ENCODE peak calls at places on chromosomes 12 and 14, in six cellular contexts. S is Peyer's patch, Q is heart right ventricle, E is ascending aorta, X is A549, J is substantia nigra. T is an unnamed sample.

GRCh38 chr12:51868821-51869489 is 18.9 kb upstream of the ANKRD33 start:
- DNase-seq in S (no peak), Q (no peak), E (no peak), X (no peak), J (no peak), T (no peak)

GRCh38 chr12:110756611-110757010 is 13.9 kb upstream of the PPP1CC start:
- DNase-seq in S (no peak), Q (no peak), E (no peak), X (no peak), J (no peak), T (no peak)

GRCh38 chr14:65478596-65478995 is 66.1 kb downstream of the FUT8 start:
- DNase-seq in S (no peak), Q (no peak), E (no peak), X (no peak), J (no peak), T (no peak)

GRCh38 chr12:88870000-88870737 is 289.9 kb upstream of the KITLG start:
- DNase-seq in S (no peak), Q (no peak), E (no peak), X (no peak), J (no peak), T (no peak)

GRCh38 chr12:32116897-32117296 is 10.2 kb downstream of the BICD1 start:
- DNase-seq in S (no peak), Q (no peak), E (no peak), X (no peak), J (no peak), T (no peak)

GRCh38 chr12:75890141-75890540 is 141.4 kb downstream of the PHLDA1 start:
- DNase-seq in S (no peak), Q (no peak), E (no peak), X (no peak), J (no peak), T (no peak)

GRCh38 chr12:24630446-24630845 is 318.5 kb downstream of the BCAT1 start:
- DNase-seq in S (no peak), Q (no peak), E (no peak), X (no peak), J (no peak), T (no peak)

GRCh38 chr12:57250956-57251355 is at the start of gene STAC3:
- DNase-seq in S (no peak), Q (no peak), E (no peak), X (no peak), J (no peak), T (no peak)

DNA sequence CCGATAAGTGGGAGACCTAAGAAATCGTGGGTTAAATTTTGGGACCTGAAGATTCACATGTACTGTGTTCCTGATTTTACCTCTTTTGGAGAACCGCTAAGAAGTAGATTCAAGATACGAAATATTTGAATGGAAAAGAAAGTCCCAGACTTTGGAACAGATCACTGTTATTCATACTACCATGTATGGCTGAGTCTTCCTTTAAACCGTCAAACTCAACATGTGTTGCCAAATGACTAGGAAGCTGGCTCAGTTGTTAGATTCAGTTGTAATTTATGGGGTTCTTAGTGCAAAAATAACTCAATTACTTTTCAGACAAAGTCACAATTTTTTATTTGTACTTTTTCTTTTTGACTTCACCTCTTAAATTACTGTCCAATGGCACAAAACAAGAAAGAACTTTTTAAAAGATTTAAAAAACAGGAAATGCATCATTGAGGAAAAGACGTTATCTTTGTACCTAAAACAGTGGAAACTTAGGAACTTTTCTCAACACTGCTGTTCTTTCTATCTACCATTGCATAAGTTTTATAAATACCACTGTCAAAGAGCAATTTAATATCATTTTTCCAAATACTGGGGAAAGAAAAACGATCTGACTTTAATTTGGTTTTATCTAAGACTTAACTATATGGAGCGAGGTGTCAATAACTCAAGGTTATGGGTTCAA is 15.7 kb downstream of the RERG start:
- DNase-seq in S (no peak), Q (no peak), E (no peak), X (no peak), J (no peak), T (no peak)
- H3K27ac ChIP-seq in S (peak overlapping the region; percentile 73), Q (peak overlapping the region; percentile 10), E (peak overlapping the region; percentile 87), X (no peak overlapping the region), J (no peak overlapping the region), T (no peak overlapping the region)

DNA sequence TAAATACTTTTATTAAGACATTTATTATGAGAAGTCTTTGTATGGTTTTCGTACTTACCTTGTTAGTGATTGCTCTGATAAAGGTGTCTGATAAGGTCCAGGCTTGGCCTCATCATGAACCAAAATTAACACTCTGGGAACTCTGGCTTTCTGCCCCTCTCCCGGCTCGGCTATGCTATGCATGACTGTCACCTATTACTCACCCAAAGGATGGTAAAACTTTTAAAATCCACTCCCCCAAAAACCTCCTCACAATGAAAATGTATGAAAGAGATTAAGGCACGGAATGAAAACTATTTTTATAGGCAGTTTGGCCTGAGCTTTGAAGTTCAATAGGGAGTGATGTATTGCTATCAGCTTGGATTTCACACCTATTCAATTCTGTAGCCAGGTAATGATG is 217.3 kb upstream of the TBX3 start:
- DNase-seq in S (no peak), Q (no peak), E (no peak), X (no peak), J (no peak), T (no peak)
- H3K27ac ChIP-seq in S (no peak overlapping the region), Q (no peak overlapping the region), E (no peak overlapping the region), X (no peak overlapping the region), J (no peak overlapping the region), T (no peak overlapping the region)

DNA sequence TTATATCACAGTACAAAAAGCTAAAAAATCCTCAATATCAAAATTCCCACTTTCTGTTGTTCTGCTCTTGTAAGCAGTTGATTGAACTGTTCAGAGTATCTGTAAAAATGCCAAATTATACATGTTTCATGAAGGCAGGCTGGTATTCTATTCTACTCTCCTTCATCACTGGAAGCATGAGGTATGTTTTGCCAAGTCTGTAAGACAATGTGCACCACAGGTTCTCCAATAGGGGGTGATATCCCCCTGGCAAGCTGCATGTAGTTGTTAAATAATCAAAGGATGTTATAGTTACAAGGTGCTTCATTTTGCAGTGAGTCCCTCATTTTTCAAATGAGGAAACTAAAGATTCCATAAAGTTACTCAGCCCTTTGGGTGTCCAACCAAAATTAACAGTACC is 15.1 kb upstream of the NEK9 start:
- DNase-seq in S (no peak), Q (no peak), E (no peak), X (no peak), J (no peak), T (no peak)
- H3K27ac ChIP-seq in S (no peak overlapping the region), Q (no peak overlapping the region), E (no peak overlapping the region), X (peak overlapping the region; percentile 17), J (peak overlapping the region; percentile 97), T (no peak overlapping the region)

GRCh38 chr12:123118397-123118945 is 32.4 kb downstream of the PITPNM2 start:
- DNase-seq in S (no peak), Q (no peak), E (no peak), X (no peak), J (no peak), T (no peak)

GRCh38 chr12:123113038-123113437 is 37.9 kb downstream of the PITPNM2 start:
- DNase-seq in S (no peak), Q (no peak), E (no peak), X (no peak), J (no peak), T (no peak)

GRCh38 chr12:123114305-123115083 is 36.4 kb downstream of the PITPNM2 start:
- DNase-seq in S (no peak), Q (no peak), E (no peak), X (no peak), J (no peak), T (no peak)

GRCh38 chr12:123111498-123112165 is 39.3 kb downstream of the PITPNM2 start:
- DNase-seq in S (no peak), Q (no peak), E (no peak), X (no peak), J (no peak), T (no peak)

GRCh38 chr12:123115409-123116111 is 35.3 kb downstream of the PITPNM2 start:
- DNase-seq in S (peak; percentile 63), Q (peak; percentile 78), E (peak; percentile 88), X (no peak), J (peak; percentile 64), T (no peak)
- H3K27ac ChIP-seq in S (peak overlapping the region; percentile 76), Q (peak overlapping the region; percentile 70), E (peak overlapping the region; percentile 61), X (peak overlapping the region; percentile 64), J (no peak overlapping the region), T (no peak overlapping the region)